ENCODE peak calls at places on chromosomes 4 and X, in seven cellular contexts. O, N, H, Q, L, U and G are unnamed samples.

GRCh38 chrX:30992381-30992904 is 79.4 kb downstream of the FTHL17 start:
- DNase-seq in H (no peak), O (peak), L (no peak), U (no peak), N (peak), Q (no peak), G (no peak)

GRCh38 chrX:134764202-134764785 is 106.0 kb upstream of the PLAC1 start:
- DNase-seq in O (no peak), L (peak), N (no peak), U (peak), H (no peak), Q (peak), G (no peak)

GRCh38 chrX:86946569-86946968 is 571.0 kb upstream of the KLHL4 start:
- DNase-seq in U (peak), N (no peak), O (no peak), L (peak), H (no peak), Q (no peak), G (no peak)

GRCh38 chr4:17814140-17814539 is 3.4 kb downstream of the NCAPG start:
- DNase-seq in H (no peak), O (peak), U (no peak), N (no peak), L (peak), Q (no peak), G (no peak)

GRCh38 chrX:44873415-44874270 is 655 bp downstream of the KDM6A start:
- DNase-seq in H (peak), L (peak), U (no peak), N (peak), O (peak), Q (no peak), G (peak)

GRCh38 chr4:10691651-10692050 is 7.1 kb upstream of the CLNK start:
- DNase-seq in U (no peak), Q (no peak), H (no peak), O (no peak), L (no peak), N (no peak), G (no peak)

GRCh38 chr4:1290165-1290977 is 680 bp downstream of the MAEA start:
- DNase-seq in Q (no peak), L (no peak), O (no peak), H (no peak), N (peak), U (peak), G (no peak)

GRCh38 chrX:74251006-74251930 is 52.7 kb upstream of the ZCCHC13 start:
- DNase-seq in N (no peak), O (peak), L (peak), Q (no peak), U (no peak), H (no peak), G (no peak)

GRCh38 chr4:78024085-78024484 is 33.0 kb upstream of the FRAS1 start:
- DNase-seq in H (no peak), L (no peak), N (no peak), O (no peak), Q (no peak), U (no peak), G (no peak)

GRCh38 chrX:1384738-1385250 is 7.1 kb downstream of the SLC25A6 start:
- DNase-seq in Q (no peak), H (peak), O (no peak), L (no peak), U (no peak), N (no peak), G (no peak)

GRCh38 chrX:150905293-150905692 is 6.8 kb upstream of the CD99L2 start:
- DNase-seq in H (no peak), N (no peak), U (no peak), O (no peak), Q (no peak), L (no peak), G (no peak)

GRCh38 chrX:111145878-111146277 is 49.9 kb downstream of the PAK3 start:
- DNase-seq in N (no peak), L (no peak), Q (no peak), H (no peak), U (no peak), O (no peak), G (no peak)

GRCh38 chr4:89158884-89159503 is 47.7 kb downstream of the TIGD2 start:
- DNase-seq in N (no peak), U (peak), Q (peak), L (peak), O (peak), H (no peak), G (no peak)

GRCh38 chr4:27023366-27023765 is 162.7 kb downstream of the STIM2 start:
- DNase-seq in L (no peak), H (no peak), O (no peak), Q (no peak), U (no peak), N (no peak), G (no peak)

GRCh38 chrX:40035726-40036125 is 62.0 kb downstream of the BCOR start:
- DNase-seq in N (no peak), L (no peak), O (no peak), Q (no peak), H (no peak), U (no peak), G (no peak)

GRCh38 chrX:12894074-12894691 is 12.2 kb upstream of the TLR8 start:
- DNase-seq in O (no peak), Q (peak), H (no peak), U (peak), L (peak), N (peak), G (no peak)

GRCh38 chr4:153153339-153153851 is 50.8 kb upstream of the TRIM2 start:
- DNase-seq in N (peak), Q (no peak), H (no peak), U (no peak), L (peak), O (peak), G (no peak)

GRCh38 chr4:163815776-163816175 is 321.3 kb downstream of the TMA16 start:
- DNase-seq in H (no peak), Q (no peak), O (no peak), N (no peak), L (no peak), U (no peak), G (no peak)

GRCh38 chr4:139975830-139976272 is 178.1 kb downstream of the MAML3 start:
- DNase-seq in O (no peak), L (peak), H (no peak), Q (no peak), N (no peak), U (peak), G (no peak)

GRCh38 chr4:8123865-8124264 is 34.7 kb downstream of the ABLIM2 start:
- DNase-seq in L (no peak), Q (no peak), O (no peak), U (no peak), H (no peak), N (no peak), G (no peak)

GRCh38 chrX:132737743-132738142 is 220.7 kb downstream of the HS6ST2 start:
- DNase-seq in O (no peak), H (no peak), L (no peak), U (peak), Q (peak), N (no peak), G (no peak)

GRCh38 chr4:157012781-157013180 is 41.2 kb upstream of the PDGFC start:
- DNase-seq in U (peak), H (no peak), N (no peak), O (peak), L (no peak), Q (no peak), G (no peak)

GRCh38 chrX:46298821-46299220 is 246.4 kb downstream of the ZNF674 start:
- DNase-seq in N (no peak), Q (no peak), H (no peak), L (peak), O (peak), U (no peak), G (no peak)

GRCh38 chr4:158356331-158356730 is 146.0 kb downstream of the TMEM144 start:
- DNase-seq in U (no peak), O (peak), Q (no peak), H (no peak), N (no peak), L (no peak), G (no peak)

GRCh38 chrX:24055043-24055356 is 244 bp downstream of the EIF2S3 start:
- DNase-seq in Q (no peak), H (no peak), U (no peak), N (no peak), O (no peak), L (no peak), G (no peak)

GRCh38 chr4:184259866-184260265 is 42.2 kb upstream of the ENPP6 start:
- DNase-seq in U (no peak), O (no peak), H (no peak), N (no peak), L (no peak), Q (no peak), G (no peak)

GRCh38 chr4:184262901-184263300 is 45.2 kb upstream of the ENPP6 start:
- DNase-seq in N (no peak), O (no peak), H (no peak), U (no peak), L (no peak), Q (no peak), G (no peak)

GRCh38 chr4:184259081-184259480 is 41.4 kb upstream of the ENPP6 start:
- DNase-seq in N (no peak), L (no peak), O (no peak), H (no peak), U (no peak), Q (no peak), G (no peak)

GRCh38 chr4:184263461-184263860 is 45.8 kb upstream of the ENPP6 start:
- DNase-seq in O (no peak), U (no peak), H (no peak), Q (no peak), N (no peak), L (no peak), G (no peak)

DNA sequence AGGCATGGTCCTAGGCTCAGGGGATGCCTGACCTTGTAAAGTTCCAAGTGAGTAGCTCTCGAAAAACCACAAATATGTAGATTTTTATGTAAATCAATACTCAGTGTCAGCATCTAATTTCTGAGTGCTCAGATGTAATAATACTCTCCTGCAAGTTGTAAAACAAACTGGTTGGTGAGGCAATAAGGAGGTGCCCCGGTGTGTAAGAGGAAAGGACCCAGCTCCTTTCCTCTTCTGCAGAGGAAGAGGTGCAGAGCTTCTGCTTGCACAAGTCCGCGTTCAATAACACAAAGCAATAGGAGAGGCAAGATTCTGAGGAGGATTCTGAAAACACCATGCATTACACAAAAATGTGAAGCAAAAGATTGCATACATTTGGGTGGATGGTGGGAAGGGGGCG is 43.6 kb upstream of the ENPP6 start:
- DNase-seq in H (no peak), O (no peak), Q (no peak), N (no peak), L (no peak), U (no peak), G (no peak)
- H3K27ac ChIP-seq in H (no peak), O (no peak), Q (no peak), N (no peak), L (no peak), U (no peak), G (no peak)

GRCh38 chr4:37970702-37971101 is 10.5 kb downstream of the PTTG2 start:
- DNase-seq in L (peak), H (peak), Q (peak), O (peak), U (peak), N (peak), G (peak)
- H3K27ac ChIP-seq in L (no peak), H (peak), Q (no peak), O (no peak), U (no peak), N (peak), G (peak)

GRCh38 chr4:101696276-101697010 is 94.1 kb upstream of the BANK1 start:
- DNase-seq in Q (no peak), O (no peak), N (no peak), U (no peak), L (no peak), H (no peak), G (no peak)
- H3K27ac ChIP-seq in Q (no peak), O (no peak), N (no peak), U (no peak), L (no peak), H (no peak), G (no peak)

DNA sequence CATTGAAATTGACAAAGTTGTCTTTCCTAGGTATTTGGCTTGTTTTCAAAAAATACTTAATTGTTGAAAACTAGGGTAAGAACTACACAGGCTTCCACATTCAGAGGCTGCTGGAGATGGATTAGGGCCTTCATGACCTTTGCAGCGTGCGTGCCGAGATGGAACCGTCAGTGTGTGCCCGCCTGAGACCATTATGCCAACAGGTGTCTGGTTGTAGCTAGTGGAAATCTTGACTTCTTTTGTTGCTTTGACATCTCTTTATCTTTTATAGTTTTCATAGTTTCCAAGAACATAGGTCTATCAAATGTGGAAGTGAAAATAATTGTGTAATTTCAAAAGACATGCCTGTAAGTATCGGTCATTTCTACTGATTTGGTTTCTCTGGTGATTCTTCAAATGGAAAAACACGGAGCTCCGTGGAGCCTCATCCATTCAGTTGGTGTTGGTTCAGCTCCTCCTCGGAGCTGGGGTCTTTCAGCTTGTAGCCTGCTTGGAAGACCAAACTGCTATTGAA is 38.9 kb upstream of the CLCN4 start:
- DNase-seq in N (no peak), O (no peak), U (no peak), Q (no peak), H (no peak), L (no peak), G (no peak)
- H3K27ac ChIP-seq in N (no peak), O (no peak), U (no peak), Q (no peak), H (no peak), L (no peak), G (no peak)

DNA sequence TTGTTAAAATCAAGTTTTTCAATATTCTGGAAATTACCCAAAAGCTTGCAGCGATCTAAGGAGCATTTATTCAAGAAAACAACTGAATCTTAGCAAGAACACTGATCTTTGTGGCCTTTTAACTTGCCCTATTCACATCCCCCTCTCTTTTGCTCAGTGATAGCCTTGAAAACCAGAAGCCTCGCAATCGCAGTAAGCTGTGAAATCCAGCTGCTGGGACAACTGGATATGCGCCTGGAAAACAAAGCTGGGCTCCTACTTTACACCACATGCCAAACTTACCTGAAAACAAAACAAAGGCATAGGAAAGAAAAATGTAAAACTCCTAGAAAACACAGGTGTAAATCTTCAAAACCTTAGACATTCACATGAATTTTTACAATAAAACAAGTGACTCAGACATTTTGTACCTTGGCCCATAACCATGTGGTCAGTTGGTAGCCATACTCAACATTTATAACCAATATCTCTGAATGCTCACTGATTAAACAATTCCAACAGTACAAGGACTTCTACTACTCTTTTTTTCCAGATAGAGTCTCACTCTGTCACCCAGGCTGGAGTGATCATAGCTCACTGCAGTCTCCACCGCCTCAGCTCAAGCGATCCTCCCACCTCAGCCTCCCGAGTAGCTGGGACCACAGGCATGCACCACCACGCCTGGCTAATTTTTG is 15.6 kb downstream of the SLC25A53 start:
- DNase-seq in Q (no peak), N (no peak), U (no peak), O (no peak), H (no peak), L (no peak), G (no peak)
- H3K27ac ChIP-seq in Q (no peak), N (no peak), U (no peak), O (no peak), H (no peak), L (no peak), G (no peak)

GRCh38 chr4:69830529-69831269 is 29.2 kb downstream of the SULT1E1 start:
- DNase-seq in H (no peak), N (peak), L (peak), O (peak), U (no peak), Q (no peak), G (no peak)

GRCh38 chr4:69828828-69829227 is 31.1 kb downstream of the SULT1E1 start:
- DNase-seq in H (no peak), N (no peak), U (no peak), Q (no peak), O (peak), L (peak), G (no peak)

GRCh38 chr4:69831270-69831627 is 28.7 kb downstream of the SULT1E1 start:
- DNase-seq in N (no peak), Q (no peak), L (no peak), H (no peak), O (no peak), U (no peak), G (no peak)

GRCh38 chr4:69831646-69832325 is 28.2 kb downstream of the SULT1E1 start:
- DNase-seq in N (no peak), Q (no peak), H (no peak), L (no peak), O (no peak), U (no peak), G (no peak)

DNA sequence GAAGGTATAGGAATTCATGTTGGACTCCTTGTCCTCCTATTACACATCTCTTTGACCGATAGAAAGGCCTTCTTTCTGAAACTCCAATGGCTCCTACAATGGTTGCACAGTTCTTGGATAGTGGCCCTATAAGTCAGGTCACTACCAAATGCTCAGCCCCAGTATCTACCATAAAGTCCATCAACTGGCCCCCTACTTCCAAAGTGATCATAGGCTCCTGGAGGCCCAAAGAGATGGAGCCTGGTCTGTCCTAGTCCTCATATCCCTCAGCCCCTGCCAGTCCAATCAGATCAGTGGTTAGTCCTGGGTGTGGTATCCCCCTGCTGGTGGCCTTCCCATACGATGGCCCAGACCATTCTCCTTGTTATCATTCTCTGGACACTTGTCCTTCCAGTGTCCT is 30.3 kb downstream of the SULT1E1 start:
- DNase-seq in O (no peak), N (no peak), L (no peak), Q (no peak), H (no peak), U (no peak), G (no peak)
- H3K27ac ChIP-seq in O (no peak), N (no peak), L (no peak), Q (no peak), H (no peak), U (no peak), G (no peak)

DNA sequence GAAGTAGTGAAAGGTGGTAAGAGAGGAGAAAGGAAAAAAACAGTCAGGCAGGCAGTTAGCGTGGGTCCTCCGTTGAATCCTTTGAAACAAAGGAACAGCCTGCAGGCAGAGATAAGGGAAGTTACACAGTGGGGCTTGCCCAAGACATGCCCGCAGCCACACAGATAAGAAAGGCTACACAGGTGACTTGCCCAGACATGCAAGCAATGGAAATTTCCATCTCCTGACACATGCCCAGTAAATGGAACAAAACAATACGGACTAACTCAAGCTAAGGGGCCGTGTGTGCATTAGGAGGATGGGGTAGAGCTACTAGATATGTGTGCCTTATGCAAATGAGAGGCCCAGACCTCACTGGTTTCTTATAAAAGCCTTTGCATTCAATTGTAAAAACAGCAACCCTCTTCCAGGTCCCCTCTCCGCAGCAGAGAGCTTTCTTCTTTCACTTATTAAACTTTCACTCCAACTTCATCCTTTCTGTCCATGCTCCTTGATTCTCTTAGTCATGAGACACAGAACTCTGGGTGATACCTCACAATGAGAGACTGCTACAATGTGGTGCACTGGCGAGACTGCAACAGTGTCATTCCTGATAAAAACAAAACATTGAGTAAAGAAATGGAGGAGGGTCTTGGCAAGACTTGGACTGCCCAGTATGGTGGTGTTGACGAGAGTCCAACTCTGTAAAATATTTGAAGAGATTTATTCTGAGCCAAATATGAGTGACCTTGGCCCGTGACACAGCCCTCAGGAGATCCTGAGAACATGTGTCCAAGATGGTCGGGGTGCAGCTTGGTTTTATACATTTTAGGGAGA is 997.4 kb upstream of the PRKX start:
- DNase-seq in Q (no peak), O (peak), L (no peak), H (no peak), N (peak), U (peak), G (no peak)
- H3K27ac ChIP-seq in Q (no peak), O (no peak), L (no peak), H (no peak), N (peak), U (no peak), G (no peak)

GRCh38 chr4:38133711-38134480 is 173.7 kb downstream of the PTTG2 start:
- DNase-seq in H (no peak), O (no peak), Q (no peak), L (no peak), U (no peak), N (no peak), G (no peak)
- H3K27ac ChIP-seq in H (peak), O (no peak), Q (no peak), L (no peak), U (no peak), N (peak), G (no peak)